ENCODE peak calls at places on chromosomes 5 and 9, in eight cellular contexts. E is cardiac fibroblast, W is mesothelial cell of epicardium, H is coronary artery, T is spleen, G is Peyer's patch, J is mammary epithelial cell, C is prostate gland. Y is an unnamed sample.

GRCh38 chr9:113307401-113307975 is 4.3 kb upstream of the RNF183 start:
- DNase-seq in E (no peak), W (no peak), H (no peak), T (no peak), G (no peak), J (no peak), C (no peak), Y (no peak)

GRCh38 chr5:178116406-178116885 is 3.1 kb downstream of the N4BP3 start:
- DNase-seq in E (no peak), W (no peak), H (no peak), T (peak), G (peak), J (no peak), C (no peak), Y (no peak)

GRCh38 chr9:93136011-93136440 is 2.0 kb upstream of the NINJ1 start:
- DNase-seq in E (peak), W (no peak), H (no peak), T (peak), G (no peak), J (no peak), C (peak), Y (peak)

GRCh38 chr5:54022156-54022685 is 288.2 kb downstream of the ARL15 start:
- DNase-seq in E (no peak), W (no peak), H (no peak), T (no peak), G (no peak), J (no peak), C (no peak), Y (no peak)

GRCh38 chr5:93162201-93162654 is 418.8 kb downstream of the NR2F1-AS1 start:
- DNase-seq in E (peak), W (no peak), H (no peak), T (no peak), G (no peak), J (peak), C (no peak), Y (peak)

GRCh38 chr5:139844472-139845145 is 49.0 kb downstream of the PSD2 start:
- DNase-seq in E (peak), W (peak), H (no peak), T (peak), G (peak), J (peak), C (peak), Y (peak)

GRCh38 chr9:93891549-93892310 is 63.4 kb downstream of the BARX1 start:
- DNase-seq in E (no peak), W (no peak), H (no peak), T (peak), G (peak), J (no peak), C (peak), Y (no peak)

GRCh38 chr9:13665418-13666066 is 386.1 kb upstream of the MPDZ start:
- DNase-seq in E (peak), W (no peak), H (no peak), T (no peak), G (no peak), J (peak), C (no peak), Y (peak)

GRCh38 chr9:69279084-69279729 is 45.8 kb upstream of the ENTREP1 start:
- DNase-seq in E (no peak), W (no peak), H (no peak), T (no peak), G (no peak), J (no peak), C (no peak), Y (no peak)

GRCh38 chr5:59025734-59026133 is 442.9 kb downstream of the RAB3C start:
- DNase-seq in E (no peak), W (no peak), H (no peak), T (no peak), G (no peak), J (no peak), C (no peak), Y (no peak)

GRCh38 chr9:93601063-93601462 is 24.7 kb downstream of the PHF2 start:
- DNase-seq in E (no peak), W (no peak), H (peak), T (no peak), G (peak), J (no peak), C (no peak), Y (no peak)

GRCh38 chr9:87816041-87816440 is 66.6 kb upstream of the SPATA31E1 start:
- DNase-seq in E (peak), W (no peak), H (no peak), T (no peak), G (no peak), J (no peak), C (peak), Y (peak)

GRCh38 chr5:172800088-172800551 is 29.1 kb upstream of the DUSP1 start:
- DNase-seq in E (peak), W (no peak), H (no peak), T (peak), G (peak), J (peak), C (no peak), Y (peak)

GRCh38 chr5:176809544-176810083 is 745 bp upstream of the UNC5A start:
- DNase-seq in E (no peak), W (no peak), H (no peak), T (no peak), G (no peak), J (peak), C (no peak), Y (no peak)

GRCh38 chr5:148776780-148777179 is 49.6 kb upstream of the ADRB2 start:
- DNase-seq in E (peak), W (no peak), H (no peak), T (no peak), G (no peak), J (peak), C (no peak), Y (peak)

GRCh38 chr5:149732500-149733128 is 2.5 kb downstream of the PPARGC1B start:
- DNase-seq in E (peak), W (no peak), H (no peak), T (no peak), G (peak), J (peak), C (peak), Y (peak)

GRCh38 chr5:125823572-125823971 is 599.6 kb upstream of the GRAMD2B start:
- DNase-seq in E (no peak), W (no peak), H (no peak), T (no peak), G (no peak), J (peak), C (no peak), Y (peak)

GRCh38 chr5:149881874-149882273 is 62.7 kb downstream of the PDE6A start:
- DNase-seq in E (no peak), W (no peak), H (no peak), T (no peak), G (no peak), J (no peak), C (no peak), Y (no peak)

GRCh38 chr5:112738180-112738560 is 485 bp downstream of the APC start:
- DNase-seq in E (peak), W (no peak), H (no peak), T (no peak), G (no peak), J (no peak), C (no peak), Y (no peak)

GRCh38 chr9:35996358-35996970 is 38.5 kb upstream of the OR2S2 start:
- DNase-seq in E (peak), W (no peak), H (no peak), T (no peak), G (no peak), J (no peak), C (no peak), Y (peak)

GRCh38 chr9:24044576-24044975 is 218.5 kb upstream of the ELAVL2 start:
- DNase-seq in E (no peak), W (no peak), H (no peak), T (no peak), G (no peak), J (no peak), C (no peak), Y (no peak)

GRCh38 chr9:133510926-133511505 is 13.7 kb downstream of the MYMK start:
- DNase-seq in E (no peak), W (no peak), H (no peak), T (no peak), G (no peak), J (no peak), C (no peak), Y (no peak)

GRCh38 chr5:180959661-180960060 is 29.0 kb upstream of the BTNL3 start:
- DNase-seq in E (no peak), W (no peak), H (no peak), T (no peak), G (no peak), J (no peak), C (no peak), Y (no peak)

GRCh38 chr5:133363807-133364587 is 248.3 kb downstream of the FSTL4 start:
- DNase-seq in E (no peak), W (no peak), H (peak), T (no peak), G (no peak), J (no peak), C (no peak), Y (no peak)

GRCh38 chr9:99515874-99516656 is 294.0 kb downstream of the SEC61B start:
- DNase-seq in E (no peak), W (no peak), H (no peak), T (no peak), G (peak), J (no peak), C (no peak), Y (no peak)

GRCh38 chr5:158384535-158385421 is 525.8 kb upstream of the CLINT1 start:
- DNase-seq in E (peak), W (no peak), H (no peak), T (no peak), G (no peak), J (peak), C (no peak), Y (peak)

GRCh38 chr9:37146372-37146771 is 26.0 kb downstream of the ZCCHC7 start:
- DNase-seq in E (peak), W (no peak), H (no peak), T (no peak), G (no peak), J (no peak), C (no peak), Y (no peak)

GRCh38 chr5:101362067-101362466 is 459.0 kb upstream of the ST8SIA4 start:
- DNase-seq in E (no peak), W (no peak), H (no peak), T (no peak), G (no peak), J (no peak), C (no peak), Y (no peak)

GRCh38 chr5:141681695-141682641 is at the start of gene ARAP3:
- DNase-seq in E (peak), W (peak), H (peak), T (peak), G (peak), J (peak), C (peak), Y (peak)

GRCh38 chr5:35303152-35303551 is 72.9 kb upstream of the PRLR start:
- DNase-seq in E (no peak), W (no peak), H (no peak), T (no peak), G (no peak), J (no peak), C (no peak), Y (no peak)

GRCh38 chr5:100550531-100551036 is 15.4 kb downstream of the FAM174A start:
- DNase-seq in E (no peak), W (no peak), H (no peak), T (no peak), G (no peak), J (no peak), C (no peak), Y (no peak)

GRCh38 chr9:38117646-38118045 is 48.6 kb upstream of the SHB start:
- DNase-seq in E (no peak), W (no peak), H (peak), T (no peak), G (no peak), J (no peak), C (no peak), Y (no peak)

GRCh38 chr9:135815433-135816178 is 91.7 kb downstream of the CAMSAP1 start:
- DNase-seq in E (no peak), W (no peak), H (no peak), T (peak), G (no peak), J (no peak), C (no peak), Y (no peak)

GRCh38 chr5:40774626-40775025 is 18.9 kb upstream of the TTC33 start:
- DNase-seq in E (peak), W (no peak), H (no peak), T (no peak), G (no peak), J (no peak), C (no peak), Y (no peak)
- TF ChIP-seq CTCF in E (no peak), W (no peak), H (no peak), T (no peak), G (no peak), J (no peak), C (no peak), Y (no peak)

GRCh38 chr9:893115-893514 is 51.6 kb downstream of the DMRT1 start:
- DNase-seq in E (no peak), W (no peak), H (no peak), T (no peak), G (no peak), J (no peak), C (no peak), Y (no peak)

GRCh38 chr9:893843-894420 is 52.4 kb downstream of the DMRT1 start:
- DNase-seq in E (peak), W (peak), H (no peak), T (peak), G (peak), J (peak), C (peak), Y (peak)

GRCh38 chr9:886886-887285 is 45.4 kb downstream of the DMRT1 start:
- DNase-seq in E (no peak), W (no peak), H (no peak), T (no peak), G (no peak), J (no peak), C (no peak), Y (no peak)

GRCh38 chr9:892123-892522 is 50.6 kb downstream of the DMRT1 start:
- DNase-seq in E (no peak), W (no peak), H (no peak), T (no peak), G (no peak), J (no peak), C (no peak), Y (no peak)
- TF ChIP-seq CTCF in E (no peak), W (no peak), H (no peak), T (no peak), G (no peak), J (no peak), C (no peak), Y (no peak)

GRCh38 chr5:56142620-56143431 is 90.3 kb downstream of the ANKRD55 start:
- DNase-seq in E (no peak), W (no peak), H (no peak), T (no peak), G (no peak), J (peak), C (no peak), Y (no peak)

GRCh38 chr5:56144211-56144610 is 88.9 kb downstream of the ANKRD55 start:
- DNase-seq in E (no peak), W (no peak), H (no peak), T (no peak), G (no peak), J (no peak), C (no peak), Y (no peak)

GRCh38 chr5:56145106-56145505 is 88.0 kb downstream of the ANKRD55 start:
- DNase-seq in E (no peak), W (no peak), H (no peak), T (no peak), G (no peak), J (peak), C (no peak), Y (no peak)

GRCh38 chr5:56142233-56142619 is 90.9 kb downstream of the ANKRD55 start:
- DNase-seq in E (no peak), W (no peak), H (no peak), T (no peak), G (no peak), J (no peak), C (no peak), Y (no peak)

DNA sequence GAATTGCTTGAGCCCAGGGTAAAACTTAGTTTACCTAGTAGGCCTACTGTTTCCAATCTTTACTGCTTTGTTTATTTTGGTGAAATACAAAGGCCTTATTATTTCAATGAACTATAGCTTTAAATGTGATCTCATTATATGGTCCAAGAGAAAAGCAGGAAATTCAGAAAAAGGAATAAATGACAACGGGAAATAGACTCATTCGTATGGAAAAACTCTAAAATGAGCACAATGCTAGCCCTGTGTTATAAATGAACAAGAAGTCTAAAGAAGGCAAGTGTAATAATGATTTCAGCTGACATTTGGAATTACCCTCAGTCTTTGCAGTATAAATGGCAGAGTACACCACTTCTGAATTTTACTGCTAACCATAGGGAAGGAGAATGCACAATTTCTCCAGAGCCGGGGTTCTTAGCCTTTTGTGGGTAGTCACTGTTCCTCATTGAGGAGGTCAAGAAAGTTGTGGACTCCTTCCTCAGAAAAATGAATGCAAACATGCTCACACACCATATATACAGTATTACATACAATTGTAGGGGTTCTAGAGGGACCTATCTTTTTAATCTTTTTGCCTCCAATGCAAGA is 93.1 kb downstream of the ANKRD55 start:
- DNase-seq in E (no peak), W (no peak), H (no peak), T (no peak), G (no peak), J (no peak), C (no peak), Y (no peak)
- TF ChIP-seq CTCF in E (no peak), W (no peak), H (no peak), T (no peak), G (no peak), J (no peak), C (no peak), Y (no peak)

GRCh38 chr5:97042981-97043380 is 99.4 kb downstream of the LIX1 start:
- DNase-seq in E (no peak), W (no peak), H (no peak), T (no peak), G (no peak), J (peak), C (no peak), Y (no peak)

GRCh38 chr5:97043511-97043910 is 98.9 kb downstream of the LIX1 start:
- DNase-seq in E (no peak), W (no peak), H (no peak), T (no peak), G (no peak), J (no peak), C (no peak), Y (no peak)

GRCh38 chr5:97046270-97046982 is 96.0 kb downstream of the LIX1 start:
- DNase-seq in E (peak), W (no peak), H (no peak), T (no peak), G (no peak), J (peak), C (no peak), Y (peak)

GRCh38 chr5:97041239-97041638 is 101.2 kb downstream of the LIX1 start:
- DNase-seq in E (no peak), W (no peak), H (no peak), T (no peak), G (no peak), J (no peak), C (no peak), Y (no peak)

DNA sequence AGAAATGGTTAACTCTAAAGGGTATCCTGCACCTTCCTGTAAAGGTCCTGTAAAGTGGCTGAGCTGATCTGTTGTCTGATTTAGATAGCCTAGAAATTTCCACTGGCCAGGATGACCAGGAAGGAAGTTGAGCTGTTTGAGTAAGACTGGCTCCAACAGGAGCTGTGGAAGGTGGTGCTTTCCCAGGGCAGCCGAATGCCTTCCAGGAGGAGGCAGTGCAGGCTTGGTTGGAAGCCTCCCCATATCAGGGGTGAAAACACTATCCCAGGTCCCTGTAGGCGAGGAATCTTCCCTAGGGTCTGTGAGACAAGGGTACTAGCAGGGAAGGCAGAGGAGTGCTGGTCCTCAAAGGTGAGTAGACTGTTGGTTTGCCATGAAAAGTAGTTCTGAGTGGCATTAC is 98.4 kb downstream of the LIX1 start:
- DNase-seq in E (peak), W (no peak), H (no peak), T (no peak), G (no peak), J (peak), C (no peak), Y (peak)
- TF ChIP-seq CTCF in E (peak), W (no peak), H (no peak), T (no peak), G (peak), J (peak), C (peak), Y (peak)

DNA sequence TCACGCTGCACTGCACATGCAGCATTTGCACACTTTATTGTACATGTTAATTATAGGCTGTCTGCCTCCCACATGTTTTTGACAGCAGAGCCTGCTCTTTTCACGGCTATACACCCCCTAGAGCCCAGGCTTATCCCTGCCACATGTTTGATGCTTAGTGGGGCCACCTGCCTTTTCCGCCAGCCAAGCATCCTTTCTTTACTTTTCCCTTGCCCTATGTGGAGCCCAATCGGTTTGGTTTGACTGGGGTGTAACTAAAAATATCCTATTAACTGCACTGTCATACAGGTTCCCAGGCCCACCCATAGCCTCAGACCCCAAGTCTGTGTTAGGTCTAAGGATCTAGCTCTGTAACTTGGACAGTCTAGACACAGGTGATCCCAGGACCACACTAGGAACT is 18.9 kb upstream of the S1PR3 start:
- DNase-seq in E (no peak), W (no peak), H (peak), T (no peak), G (no peak), J (no peak), C (no peak), Y (no peak)
- TF ChIP-seq CTCF in E (no peak), W (no peak), H (no peak), T (no peak), G (no peak), J (no peak), C (no peak), Y (no peak)

Y was measured in MCF 10A.